ENCODE peak calls at places on chromosomes 3 and 15, in six cellular contexts. One of them, this sample, is unnamed.

GRCh38 chr15:56698268-56698667 is 35.0 kb downstream of the ZNF280D start:
- DNase-seq in aorta: no peak
- DNase-seq in CD8-positive, alpha-beta memory T cell: no peak
- DNase-seq in GM12878: no peak
- DNase-seq in hepatocyte: no peak
- DNase-seq in Panc1: no peak
- DNase-seq in this sample: no peak

GRCh38 chr15:45616901-45617323 is 17.9 kb upstream of the SQOR start:
- DNase-seq in GM12878: no peak
- DNase-seq in aorta: no peak
- DNase-seq in hepatocyte: no peak
- DNase-seq in Panc1: no peak
- DNase-seq in CD8-positive, alpha-beta memory T cell: no peak
- DNase-seq in this sample: no peak

GRCh38 chr3:58045084-58045483 is 36.9 kb downstream of the FLNB start:
- DNase-seq in hepatocyte: no peak
- DNase-seq in GM12878: no peak
- DNase-seq in Panc1: no peak
- DNase-seq in aorta: no peak
- DNase-seq in CD8-positive, alpha-beta memory T cell: no peak
- DNase-seq in this sample: no peak

GRCh38 chr3:151841801-151842200 is 27.9 kb downstream of the AADAC start:
- DNase-seq in GM12878: no peak
- DNase-seq in CD8-positive, alpha-beta memory T cell: no peak
- DNase-seq in hepatocyte: no peak
- DNase-seq in Panc1: no peak
- DNase-seq in aorta: no peak
- DNase-seq in this sample: no peak

GRCh38 chr3:152539191-152539764 is 270.5 kb downstream of the MBNL1 start:
- DNase-seq in hepatocyte: no peak
- DNase-seq in aorta: no peak
- DNase-seq in GM12878: no peak
- DNase-seq in CD8-positive, alpha-beta memory T cell: no peak
- DNase-seq in Panc1: no peak
- DNase-seq in this sample: no peak

GRCh38 chr3:30610702-30611410 is 4.5 kb downstream of the TGFBR2 start:
- DNase-seq in GM12878: no peak
- DNase-seq in aorta: no peak
- DNase-seq in CD8-positive, alpha-beta memory T cell: no peak
- DNase-seq in hepatocyte: no peak
- DNase-seq in Panc1: no peak
- DNase-seq in this sample: no peak

GRCh38 chr15:39999538-39999937 is 39.4 kb downstream of the SRP14 start:
- DNase-seq in hepatocyte: no peak
- DNase-seq in GM12878: no peak
- DNase-seq in Panc1: no peak
- DNase-seq in CD8-positive, alpha-beta memory T cell: no peak
- DNase-seq in aorta: no peak
- DNase-seq in this sample: no peak

GRCh38 chr3:21942328-21942727 is 191.3 kb upstream of the ZNF385D start:
- DNase-seq in CD8-positive, alpha-beta memory T cell: no peak
- DNase-seq in GM12878: no peak
- DNase-seq in aorta: no peak
- DNase-seq in hepatocyte: no peak
- DNase-seq in Panc1: peak; percentile 39
- DNase-seq in this sample: no peak

GRCh38 chr15:67248106-67248505 is 6.4 kb downstream of the AAGAB start:
- DNase-seq in hepatocyte: no peak
- DNase-seq in aorta: no peak
- DNase-seq in Panc1: no peak
- DNase-seq in CD8-positive, alpha-beta memory T cell: no peak
- DNase-seq in GM12878: no peak
- DNase-seq in this sample: no peak

GRCh38 chr15:61173899-61174689 is 55.0 kb downstream of the RORA start:
- DNase-seq in CD8-positive, alpha-beta memory T cell: no peak
- DNase-seq in GM12878: no peak
- DNase-seq in Panc1: no peak
- DNase-seq in hepatocyte: no peak
- DNase-seq in aorta: no peak
- DNase-seq in this sample: no peak

GRCh38 chr3:83033123-83033522 is 1271.7 kb upstream of the GBE1 start:
- DNase-seq in CD8-positive, alpha-beta memory T cell: no peak
- DNase-seq in hepatocyte: no peak
- DNase-seq in aorta: no peak
- DNase-seq in Panc1: no peak
- DNase-seq in GM12878: no peak
- DNase-seq in this sample: no peak

GRCh38 chr3:57288403-57288802 is 4.1 kb downstream of the ASB14 start:
- DNase-seq in GM12878: no peak
- DNase-seq in CD8-positive, alpha-beta memory T cell: no peak
- DNase-seq in hepatocyte: no peak
- DNase-seq in Panc1: no peak
- DNase-seq in aorta: no peak
- DNase-seq in this sample: no peak

GRCh38 chr15:88574646-88575045 is 28.2 kb upstream of the DET1 start:
- DNase-seq in CD8-positive, alpha-beta memory T cell: no peak
- DNase-seq in aorta: no peak
- DNase-seq in Panc1: no peak
- DNase-seq in GM12878: no peak
- DNase-seq in hepatocyte: no peak
- DNase-seq in this sample: no peak

GRCh38 chr15:88568589-88568988 is 22.1 kb upstream of the DET1 start:
- DNase-seq in aorta: no peak
- DNase-seq in GM12878: no peak
- DNase-seq in hepatocyte: no peak
- DNase-seq in CD8-positive, alpha-beta memory T cell: no peak
- DNase-seq in Panc1: no peak
- DNase-seq in this sample: no peak

GRCh38 chr15:88574062-88574461 is 27.6 kb upstream of the DET1 start:
- DNase-seq in Panc1: no peak
- DNase-seq in CD8-positive, alpha-beta memory T cell: no peak
- DNase-seq in hepatocyte: no peak
- DNase-seq in aorta: no peak
- DNase-seq in GM12878: no peak
- DNase-seq in this sample: no peak

GRCh38 chr15:88572030-88572333 is 25.5 kb upstream of the DET1 start:
- DNase-seq in hepatocyte: no peak
- DNase-seq in aorta: no peak
- DNase-seq in Panc1: no peak
- DNase-seq in CD8-positive, alpha-beta memory T cell: no peak
- DNase-seq in GM12878: no peak
- DNase-seq in this sample: no peak

GRCh38 chr15:88571153-88572029 is 24.9 kb upstream of the DET1 start:
- DNase-seq in Panc1: no peak
- DNase-seq in CD8-positive, alpha-beta memory T cell: no peak
- DNase-seq in aorta: no peak
- DNase-seq in GM12878: no peak
- DNase-seq in hepatocyte: peak; percentile 28
- DNase-seq in this sample: no peak
- H3K4me1 ChIP-seq in Panc1: no peaks in the 10 kb centered on the region
- H3K4me1 ChIP-seq in CD8-positive, alpha-beta memory T cell: no peaks in the 10 kb centered on the region
- H3K4me1 ChIP-seq in aorta: no peaks in the 10 kb centered on the region
- H3K4me1 ChIP-seq in GM12878: no peaks in the 10 kb centered on the region
- H3K4me1 ChIP-seq in hepatocyte: peaks cover 11% of the 10 kb centered on the region
- H3K4me1 ChIP-seq in this sample: no peaks in the 10 kb centered on the region

GRCh38 chr3:125037498-125038150 is 18.2 kb downstream of the HEG1 start:
- DNase-seq in CD8-positive, alpha-beta memory T cell: no peak
- DNase-seq in aorta: no peak
- DNase-seq in Panc1: no peak
- DNase-seq in GM12878: no peak
- DNase-seq in hepatocyte: no peak
- DNase-seq in this sample: no peak
- H3K4me1 ChIP-seq in CD8-positive, alpha-beta memory T cell: peaks cover 18% of the 10 kb centered on the region
- H3K4me1 ChIP-seq in aorta: peaks cover 9% of the 10 kb centered on the region
- H3K4me1 ChIP-seq in Panc1: peaks cover 37% of the 10 kb centered on the region
- H3K4me1 ChIP-seq in GM12878: peaks cover 6% of the 10 kb centered on the region
- H3K4me1 ChIP-seq in hepatocyte: peaks cover 17% of the 10 kb centered on the region
- H3K4me1 ChIP-seq in this sample: peaks cover 12% of the 10 kb centered on the region

GRCh38 chr3:15309662-15310335 is 22.6 kb downstream of the SH3BP5 start:
- DNase-seq in aorta: no peak
- DNase-seq in Panc1: no peak
- DNase-seq in hepatocyte: no peak
- DNase-seq in CD8-positive, alpha-beta memory T cell: no peak
- DNase-seq in GM12878: no peak
- DNase-seq in this sample: no peak

GRCh38 chr3:15314276-15314675 is 18.1 kb downstream of the SH3BP5 start:
- DNase-seq in aorta: peak; percentile 51
- DNase-seq in CD8-positive, alpha-beta memory T cell: no peak
- DNase-seq in Panc1: no peak
- DNase-seq in hepatocyte: no peak
- DNase-seq in GM12878: no peak
- DNase-seq in this sample: no peak

GRCh38 chr3:15315003-15315402 is 17.4 kb downstream of the SH3BP5 start:
- DNase-seq in CD8-positive, alpha-beta memory T cell: no peak
- DNase-seq in GM12878: no peak
- DNase-seq in aorta: peak; percentile 62
- DNase-seq in Panc1: no peak
- DNase-seq in hepatocyte: no peak
- DNase-seq in this sample: peak; percentile 19

GRCh38 chr3:15313461-15313860 is 18.9 kb downstream of the SH3BP5 start:
- DNase-seq in CD8-positive, alpha-beta memory T cell: peak; percentile 35
- DNase-seq in Panc1: no peak
- DNase-seq in hepatocyte: no peak
- DNase-seq in GM12878: no peak
- DNase-seq in aorta: no peak
- DNase-seq in this sample: no peak

DNA sequence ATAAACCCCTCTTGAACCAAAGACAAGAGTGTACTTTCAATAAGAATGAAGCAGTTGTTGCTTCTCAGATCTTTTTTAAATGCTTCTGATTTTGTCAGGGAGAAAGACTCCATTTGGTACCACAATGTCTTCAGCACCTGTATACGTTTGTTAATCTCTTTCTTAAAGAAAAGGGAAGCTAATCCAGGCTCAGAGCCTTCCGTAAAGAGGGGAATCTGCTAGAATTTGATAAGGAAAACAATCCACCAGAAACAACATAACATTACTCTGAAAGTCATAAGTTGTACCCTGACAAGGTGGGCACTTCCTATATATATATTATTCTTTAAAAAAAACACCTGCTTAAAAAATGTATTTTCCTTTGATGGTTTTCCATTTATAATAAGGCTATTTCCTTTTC is 19.8 kb downstream of the SH3BP5 start:
- DNase-seq in Panc1: no peak
- DNase-seq in GM12878: no peak
- DNase-seq in hepatocyte: no peak
- DNase-seq in aorta: no peak
- DNase-seq in CD8-positive, alpha-beta memory T cell: no peak
- DNase-seq in this sample: no peak
- H3K4me1 ChIP-seq in Panc1: peaks cover 6% of the 10 kb centered on the region
- H3K4me1 ChIP-seq in GM12878: peaks cover 54% of the 10 kb centered on the region
- H3K4me1 ChIP-seq in hepatocyte: peaks cover 37% of the 10 kb centered on the region
- H3K4me1 ChIP-seq in aorta: peaks cover 4% of the 10 kb centered on the region
- H3K4me1 ChIP-seq in CD8-positive, alpha-beta memory T cell: peaks cover 83% of the 10 kb centered on the region
- H3K4me1 ChIP-seq in this sample: peaks cover 13% of the 10 kb centered on the region

DNA sequence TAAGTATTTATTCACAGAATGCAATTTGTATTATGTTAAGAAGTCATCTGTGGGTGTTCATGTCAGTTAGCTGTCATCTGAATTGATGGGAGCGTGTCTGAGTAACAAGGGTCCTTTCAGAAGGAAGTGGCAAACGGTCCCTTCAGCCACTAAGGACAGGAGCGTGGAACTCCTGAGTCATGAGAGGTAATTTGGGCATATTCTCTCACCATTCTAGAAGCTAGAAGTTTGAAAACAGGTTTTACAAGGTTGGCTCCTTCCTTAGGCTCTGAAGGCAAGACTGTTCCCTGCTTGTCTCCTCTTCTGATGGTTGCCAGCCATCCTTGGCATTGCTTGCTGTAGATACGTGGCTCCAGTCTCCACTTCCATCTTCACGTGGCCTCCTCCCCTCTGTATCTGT is 19.7 kb downstream of the ABHD2 start:
- DNase-seq in aorta: no peak
- DNase-seq in Panc1: no peak
- DNase-seq in CD8-positive, alpha-beta memory T cell: no peak
- DNase-seq in hepatocyte: no peak
- DNase-seq in GM12878: no peak
- DNase-seq in this sample: no peak
- H3K4me1 ChIP-seq in aorta: peaks cover 25% of the 10 kb centered on the region
- H3K4me1 ChIP-seq in Panc1: peaks cover 10% of the 10 kb centered on the region
- H3K4me1 ChIP-seq in CD8-positive, alpha-beta memory T cell: peaks cover 7% of the 10 kb centered on the region
- H3K4me1 ChIP-seq in hepatocyte: peaks cover 34% of the 10 kb centered on the region
- H3K4me1 ChIP-seq in GM12878: peaks cover 6% of the 10 kb centered on the region
- H3K4me1 ChIP-seq in this sample: peaks cover 73% of the 10 kb centered on the region

GRCh38 chr3:127699946-127700300 is 27.2 kb downstream of the ABTB1 start:
- DNase-seq in hepatocyte: no peak
- DNase-seq in GM12878: no peak
- DNase-seq in CD8-positive, alpha-beta memory T cell: no peak
- DNase-seq in Panc1: no peak
- DNase-seq in aorta: no peak
- DNase-seq in this sample: no peak

GRCh38 chr3:127697531-127698240 is 24.9 kb downstream of the ABTB1 start:
- DNase-seq in Panc1: no peak
- DNase-seq in hepatocyte: peak; percentile 69
- DNase-seq in CD8-positive, alpha-beta memory T cell: peak; percentile 41
- DNase-seq in aorta: peak; percentile 91
- DNase-seq in GM12878: peak; percentile 48
- DNase-seq in this sample: peak; percentile 70

GRCh38 chr3:127700406-127700805 is 27.7 kb downstream of the ABTB1 start:
- DNase-seq in aorta: peak; percentile 41
- DNase-seq in hepatocyte: no peak
- DNase-seq in CD8-positive, alpha-beta memory T cell: no peak
- DNase-seq in GM12878: no peak
- DNase-seq in Panc1: no peak
- DNase-seq in this sample: no peak

GRCh38 chr3:127698264-127699097 is 25.7 kb downstream of the ABTB1 start:
- DNase-seq in CD8-positive, alpha-beta memory T cell: no peak
- DNase-seq in Panc1: no peak
- DNase-seq in aorta: peak; percentile 55
- DNase-seq in hepatocyte: no peak
- DNase-seq in GM12878: no peak
- DNase-seq in this sample: no peak

DNA sequence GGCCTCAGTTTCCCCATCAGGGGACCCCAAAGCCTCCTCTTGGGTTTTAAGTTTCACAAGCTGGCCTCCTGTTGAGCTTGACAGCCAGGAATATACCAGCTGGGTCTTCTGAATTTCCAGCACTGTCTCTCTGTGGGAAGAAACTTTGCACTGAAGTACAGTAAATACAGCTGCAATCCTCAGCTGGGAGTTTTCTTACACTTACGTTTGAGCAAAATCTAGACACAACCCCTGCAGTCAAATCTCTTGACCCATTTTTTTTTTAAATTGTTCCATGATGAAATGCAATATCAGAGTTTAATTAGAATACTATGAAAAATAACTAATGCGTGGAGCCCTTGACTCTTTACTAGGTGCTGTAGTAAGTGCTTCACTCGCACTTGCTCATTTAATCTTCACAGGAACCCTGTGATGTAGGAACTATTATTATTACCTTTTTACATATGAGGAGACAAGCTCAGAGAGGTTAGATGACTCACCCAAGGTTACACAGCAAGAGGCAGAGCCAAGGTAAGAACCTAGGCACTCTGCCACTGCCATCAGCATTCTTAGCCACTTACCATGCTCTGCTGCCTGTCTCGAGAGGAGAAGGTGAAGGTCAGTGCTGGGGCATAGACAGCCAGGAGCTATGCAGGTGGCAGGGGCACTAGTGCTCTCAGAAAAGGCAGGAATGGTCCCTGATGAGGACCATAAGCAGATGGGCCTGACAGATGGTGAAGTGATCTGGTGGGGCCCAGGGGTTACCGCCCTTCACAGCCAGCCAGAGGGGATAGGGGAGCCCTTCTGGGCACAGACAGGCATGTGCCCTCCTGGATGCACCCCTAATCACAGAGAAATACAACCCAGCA is 26.6 kb downstream of the ABTB1 start:
- DNase-seq in Panc1: no peak
- DNase-seq in hepatocyte: no peak
- DNase-seq in CD8-positive, alpha-beta memory T cell: no peak
- DNase-seq in GM12878: no peak
- DNase-seq in aorta: peak; percentile 25
- DNase-seq in this sample: peak; percentile 61
- H3K4me1 ChIP-seq in Panc1: no peaks in the 10 kb centered on the region
- H3K4me1 ChIP-seq in hepatocyte: peaks cover 20% of the 10 kb centered on the region
- H3K4me1 ChIP-seq in CD8-positive, alpha-beta memory T cell: no peaks in the 10 kb centered on the region
- H3K4me1 ChIP-seq in GM12878: peaks cover 14% of the 10 kb centered on the region
- H3K4me1 ChIP-seq in aorta: peaks cover 2% of the 10 kb centered on the region
- H3K4me1 ChIP-seq in this sample: peaks cover 33% of the 10 kb centered on the region